ENCODE peak calls at places on chromosomes 16 and 17, in ten cellular contexts. T is NCI-H2029; I is CD4-positive, CD25-positive, alpha-beta regulatory T cell; S is posterior cingulate gyrus; Z is EH; Y is H9; M is stimulated activated CD4-positive, alpha-beta T cell treated with anti-CD3 and anti-CD28 coated beads, Interleukin-2, amount 100 ng/mL, for 48 hours; N is GM12865; K is CD4-positive, alpha-beta T cell; V is GM10248. W is an unnamed sample.

GRCh38 chr16:77894054-77894632 is 105.8 kb downstream of the VAT1L start:
- DNase-seq in T (no peak), I (no peak), S (no peak), Z (no peak), Y (no peak), M (no peak), N (no peak), K (no peak), V (no peak), W (no peak)

GRCh38 chr17:3729881-3730280 is 6.2 kb downstream of the HASPIN start:
- DNase-seq in T (no peak), I (no peak), S (no peak), Z (no peak), Y (no peak), M (no peak), N (no peak), K (no peak), V (no peak), W (no peak)

GRCh38 chr16:67146523-67147357 is 4.1 kb downstream of the B3GNT9 start:
- DNase-seq in T (no peak), I (no peak), S (peak), Z (no peak), Y (no peak), M (no peak), N (no peak), K (no peak), V (no peak), W (no peak)

GRCh38 chr16:27254262-27254811 is 14.2 kb downstream of the NSMCE1 start:
- DNase-seq in T (no peak), I (no peak), S (no peak), Z (no peak), Y (no peak), M (no peak), N (peak), K (no peak), V (peak), W (no peak)

GRCh38 chr17:6637458-6637840 is 3.1 kb downstream of the KIAA0753 start:
- DNase-seq in T (no peak), I (no peak), S (peak), Z (no peak), Y (no peak), M (no peak), N (no peak), K (no peak), V (no peak), W (no peak)

GRCh38 chr17:77942111-77942988 is 16.2 kb upstream of the TNRC6C start:
- DNase-seq in T (no peak), I (no peak), S (peak), Z (no peak), Y (no peak), M (no peak), N (no peak), K (no peak), V (no peak), W (no peak)

GRCh38 chr17:34146440-34147043 is 108.5 kb upstream of the CCL2 start:
- DNase-seq in T (peak), I (no peak), S (peak), Z (no peak), Y (peak), M (peak), N (peak), K (peak), V (peak), W (no peak)

GRCh38 chr16:74225278-74225677 is 71.3 kb upstream of the PSMD7 start:
- DNase-seq in T (no peak), I (no peak), S (no peak), Z (no peak), Y (no peak), M (no peak), N (no peak), K (no peak), V (no peak), W (no peak)

W was measured in NCI-H510A treated with DMSO at 0.1 percent for 48 hours.